ENCODE peak calls at places on chromosomes 1 and 21, in seven cellular contexts. A is sciatic nerve; K is stimulated activated naive CD8-positive, alpha-beta T cell treated with anti-CD3 and anti-CD28 coated beads, Interleukin-15, amount 100 ng/mL, for 72 hours; Q is upper lobe of right lung; T is CD4-positive, alpha-beta T cell; S is right cardiac atrium; V is gastroesophageal sphincter. O is an unnamed sample.

GRCh38 chr1:30822966-30823581 is 65.5 kb upstream of the LAPTM5 start:
- ATAC-seq in A (no peak), K (peak), S (peak), V (no peak), Q (peak), T (no peak), O (no peak)

GRCh38 chr1:234222561-234223280 is 150.5 kb upstream of the COA6 start:
- ATAC-seq in V (no peak), T (no peak), Q (no peak), K (no peak), A (no peak), S (no peak), O (no peak)

GRCh38 chr1:195569934-195570333 is 1038.3 kb downstream of the KCNT2 start:
- ATAC-seq in K (no peak), V (no peak), A (no peak), T (no peak), S (no peak), Q (no peak), O (no peak)

GRCh38 chr1:55310517-55310927 is 95.4 kb upstream of the USP24 start:
- ATAC-seq in Q (peak), A (no peak), S (peak), V (no peak), K (no peak), T (no peak), O (no peak)

GRCh38 chr1:230441630-230442029 is 15.5 kb upstream of the PGBD5 start:
- ATAC-seq in K (no peak), Q (no peak), A (no peak), S (no peak), T (no peak), V (no peak), O (no peak)

GRCh38 chr1:204888294-204888693 is 17.6 kb downstream of the NFASC start:
- ATAC-seq in S (peak), T (no peak), Q (no peak), A (no peak), V (peak), K (no peak), O (no peak)

GRCh38 chr1:85343612-85344255 is 67.3 kb upstream of the BCL10 start:
- ATAC-seq in A (no peak), S (no peak), V (no peak), Q (no peak), K (no peak), T (no peak), O (no peak)

GRCh38 chr1:79519084-79519760 is 512.7 kb upstream of the ADGRL4 start:
- ATAC-seq in Q (no peak), K (no peak), S (no peak), T (no peak), V (no peak), A (no peak), O (no peak)

GRCh38 chr1:2143814-2144500 is 50.6 kb downstream of the FAAP20 start:
- ATAC-seq in S (no peak), K (no peak), Q (no peak), A (no peak), T (no peak), V (no peak), O (no peak)

GRCh38 chr21:41207401-41208388 is 39.7 kb downstream of the BACE2 start:
- ATAC-seq in K (peak), T (no peak), Q (peak), S (peak), V (peak), A (peak), O (no peak)

GRCh38 chr1:117171900-117172501 is 38.7 kb downstream of the VTCN1 start:
- ATAC-seq in T (no peak), A (peak), Q (peak), V (no peak), K (no peak), S (peak), O (no peak)

GRCh38 chr1:91714867-91715381 is 171.0 kb downstream of the TGFBR3 start:
- ATAC-seq in K (no peak), Q (no peak), S (no peak), A (no peak), T (no peak), V (no peak), O (no peak)

GRCh38 chr1:220281159-220281574 is 8.9 kb upstream of the RAB3GAP2 start:
- ATAC-seq in V (no peak), S (no peak), A (no peak), K (no peak), T (no peak), Q (no peak), O (no peak)

GRCh38 chr1:90155721-90156487 is 161.0 kb downstream of the ZNF326 start:
- ATAC-seq in K (no peak), V (no peak), A (no peak), Q (no peak), T (no peak), S (no peak), O (no peak)

GRCh38 chr1:203428981-203429599 is 46.5 kb upstream of the PRELP start:
- ATAC-seq in T (no peak), Q (peak), V (peak), A (peak), K (no peak), S (no peak), O (peak)

GRCh38 chr21:17796037-17796403 is 23.1 kb downstream of the C21orf91 start:
- ATAC-seq in V (no peak), Q (no peak), T (no peak), K (peak), S (no peak), A (no peak), O (peak)

O was measured in stimulated activated memory B cell treated with anti-CD40 and anti-IgM and Interleukin-4, amounts not matched to agents 10 μg/mL and 1 μg/mL and 100 μg/mL, for 72 hours.